ENCODE peak calls at places on chromosomes 7 and 10, in four cellular contexts. M is fibroblast of mammary gland, O is left ventricle myocardium inferior, G is RWPE1. Z is an unnamed sample.
A peak's percentile ranks its signal among the peaks of the same experiment; 100 is the strongest.

GRCh38 chr10:1577371-1577770 is 160.0 kb downstream of the ADARB2 start:
- DNase-seq in M (no peak), O (no peak), G (no peak), Z (no peak)

GRCh38 chr7:82188636-82189035 is 254.9 kb downstream of the CACNA2D1 start:
- DNase-seq in M (no peak), O (no peak), G (no peak), Z (no peak)

GRCh38 chr10:29636178-29636577 is 1.4 kb upstream of the SVIL start:
- DNase-seq in M (peak; percentile 83), O (no peak), G (peak; percentile 20), Z (no peak)

GRCh38 chr10:109922976-109923921 is at the start of gene XPNPEP1:
- DNase-seq in M (peak; percentile 76), O (peak; percentile 90), G (peak; percentile 89), Z (peak; percentile 94)

GRCh38 chr10:113001599-113002448 is 51.8 kb downstream of the TCF7L2 start:
- DNase-seq in M (no peak), O (no peak), G (no peak), Z (no peak)

GRCh38 chr7:90621130-90621891 is 25.2 kb downstream of the CDK14 start:
- DNase-seq in M (no peak), O (no peak), G (no peak), Z (no peak)

GRCh38 chr7:18788026-18788425 is 292.5 kb downstream of the HDAC9 start:
- DNase-seq in M (no peak), O (no peak), G (no peak), Z (no peak)

GRCh38 chr10:64840341-64840740 is 1319.1 kb downstream of the REEP3 start:
- DNase-seq in M (no peak), O (no peak), G (no peak), Z (peak; percentile 25)

GRCh38 chr10:17430647-17431355 is 23.6 kb downstream of the ST8SIA6 start:
- DNase-seq in M (peak; percentile 79), O (peak; percentile 59), G (peak; percentile 56), Z (peak; percentile 56)

GRCh38 chr7:41641006-41641714 is 61.7 kb downstream of the INHBA start:
- DNase-seq in M (no peak), O (no peak), G (no peak), Z (no peak)

GRCh38 chr7:129144834-129145668 is 544 bp downstream of the TSPAN33 start:
- DNase-seq in M (no peak), O (no peak), G (no peak), Z (no peak)

GRCh38 chr7:43431020-43431595 is 151.8 kb upstream of the STK17A start:
- DNase-seq in M (peak; percentile 28), O (no peak), G (no peak), Z (no peak)

GRCh38 chr10:67098460-67098859 is 172.6 kb downstream of the LRRTM3 start:
- DNase-seq in M (no peak), O (no peak), G (no peak), Z (no peak)

GRCh38 chr7:84848219-84848973 is 338.5 kb downstream of the SEMA3D start:
- DNase-seq in M (no peak), O (no peak), G (no peak), Z (no peak)

GRCh38 chr10:32650246-32650655 is 204.3 kb downstream of the CCDC7 start:
- DNase-seq in M (peak; percentile 5), O (no peak), G (no peak), Z (no peak)
- TF ChIP-seq CTCF in M (no peak), O (no peak), G (no peak), Z (no peak)

DNA sequence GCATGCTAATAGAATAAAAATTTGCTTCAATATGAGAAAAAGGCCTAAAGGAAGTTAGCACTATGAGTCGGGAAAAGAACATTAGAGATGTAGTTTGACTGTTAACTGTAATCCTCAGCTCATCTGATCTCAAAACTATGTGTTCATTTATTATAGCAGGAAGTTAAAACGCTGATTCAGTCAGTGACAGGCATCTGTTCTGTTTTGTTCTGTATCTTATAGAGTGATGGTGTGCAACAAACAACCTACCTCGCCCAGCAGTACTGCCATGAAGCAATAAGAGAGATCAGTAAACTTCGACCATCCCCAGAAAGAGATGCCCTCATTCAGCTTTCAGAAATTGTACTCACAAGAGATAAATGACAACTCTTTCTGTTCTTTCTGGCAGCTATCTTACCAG is 48.6 kb downstream of the PDSS1 start:
- DNase-seq in M (no peak), O (no peak), G (no peak), Z (no peak)
- TF ChIP-seq CTCF in M (no peak), O (no peak), G (no peak), Z (no peak)

GRCh38 chr10:51950996-51951392 is 251.6 kb upstream of the CSTF2T start:
- DNase-seq in M (no peak), O (no peak), G (no peak), Z (no peak)
- TF ChIP-seq CTCF in M (no peak), O (no peak), G (no peak), Z (no peak)

DNA sequence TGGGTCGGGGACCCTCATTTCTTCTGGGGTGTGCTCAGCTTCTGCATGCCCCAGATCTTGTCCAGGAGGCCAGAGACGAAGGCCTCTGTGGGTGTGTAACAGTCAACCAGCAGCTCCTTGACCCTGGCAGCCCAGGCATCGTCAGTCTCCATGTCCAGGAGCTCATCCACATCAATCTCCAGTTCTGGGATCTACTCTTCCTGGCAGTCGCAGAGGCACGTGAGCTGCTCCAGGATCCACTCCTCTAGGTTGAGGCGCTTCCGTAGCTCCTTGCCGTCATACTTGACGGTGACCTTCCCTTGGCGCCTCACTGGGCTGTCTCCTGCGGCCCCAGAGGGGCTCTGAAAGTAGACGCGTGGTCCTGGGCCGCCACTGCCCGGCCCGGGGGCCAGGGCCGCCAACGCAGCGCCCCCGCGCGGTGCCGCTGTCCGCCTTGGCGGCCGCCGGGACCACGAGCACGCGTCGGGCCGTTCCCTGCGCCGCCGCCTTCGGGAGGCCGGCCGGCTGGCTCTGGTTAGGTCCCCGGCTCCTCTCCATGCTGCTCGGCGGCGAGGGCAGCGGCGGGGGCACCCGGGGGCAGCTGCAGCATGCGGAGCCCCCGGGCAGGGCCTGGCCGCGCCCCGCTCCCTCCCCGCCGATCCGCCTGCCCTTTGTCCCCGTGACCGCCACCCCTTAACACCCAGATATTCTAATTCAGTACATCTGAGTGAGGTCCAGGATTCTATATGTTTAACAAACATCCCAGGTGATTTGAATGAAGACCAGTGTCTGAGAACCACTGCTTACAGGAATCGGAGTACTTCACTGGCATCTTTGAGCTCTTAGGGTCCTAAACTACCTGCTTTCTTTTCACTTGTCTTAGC is 170.5 kb downstream of the SEPTIN7 start:
- DNase-seq in M (no peak), O (no peak), G (no peak), Z (no peak)
- TF ChIP-seq CTCF in M (no peak), O (peak; percentile 54), G (no peak), Z (peak; percentile 18)

Z was measured in lower lobe of right lung.